ENCODE peak calls at places on chromosomes 4 and X, in seven cellular contexts. M is H1, D is HepG2, P is K562, T is HCT116, W is SK-N-SH, Z is GM12878. X is an unnamed sample.

GRCh38 chr4:48490012-48490679 is at the start of gene ZAR1:
- DNase-seq in M (no peak), D (no peak), P (no peak), T (no peak), W (no peak), Z (no peak), X (no peak)

GRCh38 chr4:109739547-109739946 is 9.7 kb upstream of the PLA2G12A start:
- DNase-seq in M (no peak), D (no peak), P (no peak), T (no peak), W (no peak), Z (no peak), X (no peak)

GRCh38 chrX:28015993-28016392 is 34.7 kb upstream of the DCAF8L1 start:
- DNase-seq in M (no peak), D (no peak), P (no peak), T (no peak), W (no peak), Z (no peak), X (no peak)

GRCh38 chr4:1415681-1415981 is 9.4 kb upstream of the NKX1-1 start:
- DNase-seq in M (no peak), D (no peak), P (peak), T (no peak), W (peak), Z (no peak), X (peak)

GRCh38 chr4:186621959-186622553 is 66.7 kb upstream of the MTNR1A start:
- DNase-seq in M (no peak), D (no peak), P (no peak), T (no peak), W (no peak), Z (no peak), X (no peak)

GRCh38 chr4:11765849-11766453 is 337.3 kb upstream of the HS3ST1 start:
- DNase-seq in M (no peak), D (peak), P (peak), T (peak), W (peak), Z (no peak), X (peak)

GRCh38 chr4:122758033-122758432 is 25.5 kb downstream of the BBS12 start:
- DNase-seq in M (no peak), D (no peak), P (peak), T (peak), W (peak), Z (no peak), X (peak)

GRCh38 chr4:107423677-107424405 is 296.2 kb downstream of the PAPSS1 start:
- DNase-seq in M (no peak), D (no peak), P (no peak), T (no peak), W (no peak), Z (no peak), X (no peak)

GRCh38 chr4:159779716-159780115 is 676.8 kb downstream of the RAPGEF2 start:
- DNase-seq in M (no peak), D (no peak), P (no peak), T (no peak), W (no peak), Z (no peak), X (no peak)

GRCh38 chr4:10670346-10670745 is 14.2 kb downstream of the CLNK start:
- DNase-seq in M (no peak), D (no peak), P (no peak), T (no peak), W (no peak), Z (no peak), X (no peak)

GRCh38 chr4:103050736-103051436 is 25.7 kb downstream of the SLC9B2 start:
- DNase-seq in M (no peak), D (no peak), P (no peak), T (no peak), W (no peak), Z (no peak), X (no peak)

GRCh38 chr4:57308301-57308700 is 198.1 kb upstream of the IGFBP7 start:
- DNase-seq in M (no peak), D (no peak), P (no peak), T (no peak), W (no peak), Z (no peak), X (peak)

GRCh38 chr4:13537011-13537831 is 7.1 kb downstream of the NKX3-2 start:
- DNase-seq in M (peak), D (no peak), P (no peak), T (no peak), W (peak), Z (no peak), X (no peak)

GRCh38 chr4:83604315-83604714 is 68.4 kb downstream of the GPAT3 start:
- DNase-seq in M (no peak), D (no peak), P (no peak), T (no peak), W (no peak), Z (no peak), X (no peak)

GRCh38 chrX:123960956-123961267 is 594 bp upstream of the STAG2 start:
- DNase-seq in M (no peak), D (no peak), P (no peak), T (no peak), W (no peak), Z (no peak), X (no peak)

GRCh38 chr4:119113033-119113655 is 22.5 kb upstream of the MYOZ2 start:
- DNase-seq in M (no peak), D (no peak), P (no peak), T (peak), W (no peak), Z (no peak), X (no peak)

GRCh38 chr4:89162486-89162885 is 51.2 kb downstream of the TIGD2 start:
- DNase-seq in M (no peak), D (no peak), P (no peak), T (no peak), W (no peak), Z (no peak), X (no peak)

GRCh38 chrX:45592067-45592466 is 391.4 kb upstream of the DIPK2B start:
- DNase-seq in M (no peak), D (no peak), P (no peak), T (no peak), W (no peak), Z (no peak), X (no peak)

GRCh38 chr4:128130621-128131020 is 69.5 kb downstream of the LARP1B start:
- DNase-seq in M (no peak), D (no peak), P (no peak), T (no peak), W (no peak), Z (no peak), X (no peak)

DNA sequence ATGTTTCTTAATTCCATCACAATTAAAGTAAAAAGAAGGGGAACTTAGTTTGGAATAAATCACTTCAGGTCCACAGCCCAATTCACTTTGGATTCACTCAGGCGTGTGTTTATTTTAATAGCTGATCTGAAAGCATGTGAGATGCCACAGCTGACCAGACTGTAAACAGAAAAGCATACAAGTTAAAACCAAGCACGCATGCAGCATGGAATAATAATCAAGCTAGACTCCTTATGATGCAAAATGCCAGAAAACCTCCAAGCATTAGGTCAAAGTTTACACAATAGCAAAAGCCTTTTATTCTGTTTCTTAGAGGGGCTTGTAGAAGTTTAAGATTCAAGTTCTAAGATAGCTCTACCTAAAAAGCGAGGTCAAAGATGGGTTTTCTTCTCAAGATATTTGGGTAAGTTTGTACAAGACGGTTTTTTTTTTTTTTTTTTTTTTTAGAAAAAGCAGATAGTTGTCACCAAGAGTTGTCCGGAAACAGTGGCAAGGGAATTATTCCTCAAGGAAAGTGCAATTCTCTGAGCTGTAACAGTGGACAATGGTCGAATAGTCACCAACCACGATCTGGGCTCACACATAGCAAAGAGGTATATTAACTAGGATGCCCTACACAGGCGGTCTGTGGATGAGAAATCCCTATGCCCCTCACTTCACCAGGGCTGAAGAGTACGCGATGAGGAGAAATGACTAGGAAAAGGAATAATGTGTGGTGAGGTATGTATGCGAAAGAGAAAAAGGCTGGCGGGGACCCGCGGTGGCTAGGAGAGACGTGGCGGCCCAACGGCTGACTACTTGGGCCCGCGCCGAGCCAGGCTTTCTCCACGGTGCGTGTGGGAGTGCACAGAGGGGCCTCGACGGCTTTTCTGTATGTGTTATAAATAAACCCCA is 680 bp upstream of the PRRG1 start:
- DNase-seq in M (no peak), D (no peak), P (no peak), T (no peak), W (no peak), Z (no peak), X (no peak)
- TF ChIP-seq JUND in M (no peak), D (no peak), P (no peak), T (no peak), W (no peak), Z (no peak), X (no peak)

GRCh38 chrX:41827886-41828285 is 95.5 kb downstream of the CASK start:
- DNase-seq in M (no peak), D (no peak), P (no peak), T (no peak), W (no peak), Z (no peak), X (no peak)
- TF ChIP-seq JUND in M (no peak), D (no peak), P (no peak), T (no peak), W (no peak), Z (no peak), X (no peak)

GRCh38 chr4:73836373-73837269 is at the start of gene CXCL6:
- DNase-seq in M (peak), D (no peak), P (no peak), T (no peak), W (no peak), Z (no peak), X (no peak)
- TF ChIP-seq JUND in M (no peak), D (no peak), P (no peak), T (no peak), W (no peak), Z (no peak), X (no peak)

DNA sequence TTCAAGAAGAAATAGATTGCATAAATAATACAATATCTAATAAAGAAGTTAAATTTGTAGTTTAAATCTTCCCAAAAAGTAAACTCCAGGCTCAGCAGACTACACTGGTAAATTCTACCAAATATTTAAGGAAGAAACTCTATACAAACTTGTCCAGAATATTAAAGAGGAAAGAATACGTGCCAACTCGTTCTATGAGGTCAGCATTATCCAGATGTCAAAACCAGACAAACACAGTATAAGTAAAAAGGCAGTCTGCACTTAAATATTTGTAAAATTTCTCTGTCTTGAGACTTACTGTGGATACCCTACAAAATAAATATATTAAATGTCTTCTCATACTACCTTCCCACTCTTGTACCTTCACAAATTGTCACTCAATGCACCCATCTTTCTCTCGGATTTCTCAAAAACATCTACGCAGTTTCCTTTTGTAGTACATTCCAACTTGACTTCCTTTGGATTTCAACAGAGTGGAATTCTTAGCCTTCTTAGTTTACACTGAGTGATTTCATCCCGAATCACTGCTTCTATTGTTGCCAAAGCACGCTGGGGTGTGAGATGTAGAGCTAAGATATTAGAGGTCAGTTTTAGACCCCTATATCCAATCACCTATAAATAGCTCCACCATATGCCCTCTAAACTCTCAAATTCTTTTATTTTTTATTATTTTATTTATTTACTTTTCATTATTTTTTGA is 71.6 kb upstream of the MAB21L2 start:
- DNase-seq in M (no peak), D (no peak), P (no peak), T (peak), W (no peak), Z (no peak), X (no peak)
- TF ChIP-seq JUND in M (no peak), D (no peak), P (no peak), T (no peak), W (no peak), Z (no peak), X (no peak)